ENCODE peak calls at places on chromosome 2, in six cellular contexts. One of them, this sample, is unnamed.

GRCh38 chr2:56230171-56230570 is 46.4 kb downstream of the CCDC85A start:
- DNase-seq in body of pancreas: no peak
- DNase-seq in GM03348: peak; percentile 51
- DNase-seq in adrenal gland: no peak
- DNase-seq in endodermal cell: no peak
- DNase-seq in stimulated activated CD4-positive, alpha-beta T cell treated with anti-CD3 and anti-CD28 coated beads, Interleukin-12 subunit alpha, Interleukin-12 subunit beta, amount 100 ng/mL, for 48 hours: no peak
- DNase-seq in this sample: no peak

GRCh38 chr2:178827739-178828487 is 20.7 kb upstream of the TTN start:
- DNase-seq in body of pancreas: no peak
- DNase-seq in adrenal gland: no peak
- DNase-seq in GM03348: no peak
- DNase-seq in stimulated activated CD4-positive, alpha-beta T cell treated with anti-CD3 and anti-CD28 coated beads, Interleukin-12 subunit alpha, Interleukin-12 subunit beta, amount 100 ng/mL, for 48 hours: no peak
- DNase-seq in endodermal cell: no peak
- DNase-seq in this sample: no peak

GRCh38 chr2:219467736-219468075 is 31.0 kb upstream of the GMPPA start:
- DNase-seq in adrenal gland: no peak
- DNase-seq in stimulated activated CD4-positive, alpha-beta T cell treated with anti-CD3 and anti-CD28 coated beads, Interleukin-12 subunit alpha, Interleukin-12 subunit beta, amount 100 ng/mL, for 48 hours: no peak
- DNase-seq in GM03348: no peak
- DNase-seq in endodermal cell: no peak
- DNase-seq in body of pancreas: no peak
- DNase-seq in this sample: peak; percentile 55

GRCh38 chr2:64104944-64105343 is 39.3 kb downstream of the PELI1 start:
- DNase-seq in body of pancreas: no peak
- DNase-seq in adrenal gland: no peak
- DNase-seq in endodermal cell: no peak
- DNase-seq in GM03348: no peak
- DNase-seq in stimulated activated CD4-positive, alpha-beta T cell treated with anti-CD3 and anti-CD28 coated beads, Interleukin-12 subunit alpha, Interleukin-12 subunit beta, amount 100 ng/mL, for 48 hours: no peak
- DNase-seq in this sample: no peak

GRCh38 chr2:203804070-203804469 is 63.5 kb upstream of the CTLA4 start:
- DNase-seq in endodermal cell: no peak
- DNase-seq in GM03348: peak; percentile 86
- DNase-seq in adrenal gland: no peak
- DNase-seq in stimulated activated CD4-positive, alpha-beta T cell treated with anti-CD3 and anti-CD28 coated beads, Interleukin-12 subunit alpha, Interleukin-12 subunit beta, amount 100 ng/mL, for 48 hours: peak; percentile 62
- DNase-seq in body of pancreas: peak; percentile 14
- DNase-seq in this sample: no peak

GRCh38 chr2:85537600-85538506 is 1.1 kb upstream of the MAT2A start:
- DNase-seq in endodermal cell: peak; percentile 88
- DNase-seq in body of pancreas: peak; percentile 62
- DNase-seq in stimulated activated CD4-positive, alpha-beta T cell treated with anti-CD3 and anti-CD28 coated beads, Interleukin-12 subunit alpha, Interleukin-12 subunit beta, amount 100 ng/mL, for 48 hours: peak; percentile 25
- DNase-seq in adrenal gland: peak; percentile 74
- DNase-seq in GM03348: peak; percentile 48
- DNase-seq in this sample: peak; percentile 75

GRCh38 chr2:17228461-17228860 is 289.8 kb downstream of the RAD51AP2 start:
- DNase-seq in adrenal gland: no peak
- DNase-seq in endodermal cell: no peak
- DNase-seq in GM03348: no peak
- DNase-seq in body of pancreas: no peak
- DNase-seq in stimulated activated CD4-positive, alpha-beta T cell treated with anti-CD3 and anti-CD28 coated beads, Interleukin-12 subunit alpha, Interleukin-12 subunit beta, amount 100 ng/mL, for 48 hours: no peak
- DNase-seq in this sample: no peak

GRCh38 chr2:151947524-151948165 is 119.4 kb upstream of the ARL5A start:
- DNase-seq in endodermal cell: peak; percentile 52
- DNase-seq in GM03348: no peak
- DNase-seq in adrenal gland: peak; percentile 70
- DNase-seq in stimulated activated CD4-positive, alpha-beta T cell treated with anti-CD3 and anti-CD28 coated beads, Interleukin-12 subunit alpha, Interleukin-12 subunit beta, amount 100 ng/mL, for 48 hours: no peak
- DNase-seq in body of pancreas: no peak
- DNase-seq in this sample: peak; percentile 46

GRCh38 chr2:118492335-118492734 is 355.1 kb downstream of the EN1 start:
- DNase-seq in body of pancreas: no peak
- DNase-seq in stimulated activated CD4-positive, alpha-beta T cell treated with anti-CD3 and anti-CD28 coated beads, Interleukin-12 subunit alpha, Interleukin-12 subunit beta, amount 100 ng/mL, for 48 hours: no peak
- DNase-seq in GM03348: no peak
- DNase-seq in adrenal gland: no peak
- DNase-seq in endodermal cell: peak; percentile 10
- DNase-seq in this sample: no peak